ENCODE peak calls at places on chromosomes 6 and 20, in seven cellular contexts. H, I, B, Z, W, T and Y are unnamed samples.

GRCh38 chr20:47400685-47401084 is 44.2 kb upstream of the ZMYND8 start:
- DNase-seq in H (no peak), I (no peak), B (no peak), Z (no peak), W (no peak), T (peak; percentile 59), Y (no peak)

GRCh38 chr20:47502271-47502730 is 614 bp downstream of the NCOA3 start:
- DNase-seq in H (no peak), I (no peak), B (peak; percentile 28), Z (no peak), W (peak; percentile 21), T (peak; percentile 66), Y (no peak)

GRCh38 chr6:168376120-168376519 is 56.5 kb upstream of the DACT2 start:
- DNase-seq in H (peak; percentile 17), I (no peak), B (no peak), Z (no peak), W (no peak), T (no peak), Y (no peak)

GRCh38 chr6:56529594-56530191 is 113.0 kb downstream of the DST start:
- DNase-seq in H (no peak), I (no peak), B (no peak), Z (no peak), W (no peak), T (no peak), Y (no peak)

GRCh38 chr20:21512634-21513180 is 1.2 kb downstream of the NKX2-2 start:
- DNase-seq in H (no peak), I (no peak), B (no peak), Z (no peak), W (no peak), T (peak; percentile 66), Y (peak; percentile 41)

GRCh38 chr20:4130404-4131189 is 115.2 kb upstream of the RNF24 start:
- DNase-seq in H (no peak), I (peak; percentile 27), B (no peak), Z (peak; percentile 54), W (peak; percentile 64), T (no peak), Y (no peak)

GRCh38 chr20:58802061-58802460 is 48.6 kb downstream of the GNAS-AS1 start:
- DNase-seq in H (no peak), I (no peak), B (no peak), Z (no peak), W (no peak), T (no peak), Y (no peak)

GRCh38 chr6:78580923-78581322 is 286.4 kb upstream of the IRAK1BP1 start:
- DNase-seq in H (no peak), I (no peak), B (no peak), Z (no peak), W (no peak), T (no peak), Y (no peak)

GRCh38 chr6:131949909-131950766 is 1.0 kb downstream of the CCN2 start:
- DNase-seq in H (peak; percentile 92), I (peak; percentile 98), B (peak; percentile 86), Z (peak; percentile 81), W (peak; percentile 96), T (peak; percentile 92), Y (peak; percentile 44)

GRCh38 chr6:52877786-52878185 is 31.7 kb downstream of the GSTA3 start:
- DNase-seq in H (no peak), I (no peak), B (no peak), Z (no peak), W (no peak), T (no peak), Y (no peak)

GRCh38 chr6:37820713-37821069 is 1.2 kb downstream of the ZFAND3 start:
- DNase-seq in H (no peak), I (no peak), B (no peak), Z (no peak), W (no peak), T (no peak), Y (no peak)

GRCh38 chr20:50385733-50386640 is 124.2 kb upstream of the PTPN1 start:
- DNase-seq in H (no peak), I (no peak), B (no peak), Z (no peak), W (no peak), T (no peak), Y (no peak)

GRCh38 chr6:14671937-14672336 is 554.4 kb downstream of the CD83 start:
- DNase-seq in H (no peak), I (no peak), B (no peak), Z (no peak), W (no peak), T (no peak), Y (no peak)

GRCh38 chr20:4812641-4813075 is 90.9 kb downstream of the PRND start:
- DNase-seq in H (no peak), I (no peak), B (no peak), Z (no peak), W (no peak), T (no peak), Y (no peak)

GRCh38 chr20:7806831-7807230 is 133.4 kb downstream of the HAO1 start:
- DNase-seq in H (no peak), I (peak; percentile 21), B (no peak), Z (no peak), W (peak; percentile 8), T (no peak), Y (no peak)

GRCh38 chr6:105981002-105981887 is 104.9 kb upstream of the PRDM1 start:
- DNase-seq in H (peak; percentile 56), I (no peak), B (peak; percentile 22), Z (no peak), W (no peak), T (peak; percentile 71), Y (peak; percentile 25)

GRCh38 chr6:37560737-37561103 is 61.0 kb upstream of the CCDC167 start:
- DNase-seq in H (no peak), I (no peak), B (no peak), Z (no peak), W (no peak), T (no peak), Y (no peak)

GRCh38 chr6:144211160-144211559 is 60.8 kb downstream of the STX11 start:
- DNase-seq in H (no peak), I (no peak), B (no peak), Z (no peak), W (no peak), T (no peak), Y (no peak)

GRCh38 chr6:42451595-42452170 is at the start of gene TRERF1:
- DNase-seq in H (peak; percentile 85), I (peak; percentile 66), B (peak; percentile 39), Z (no peak), W (peak; percentile 76), T (peak; percentile 91), Y (peak; percentile 80)

GRCh38 chr20:37804584-37805566 is 98.1 kb upstream of the VSTM2L start:
- DNase-seq in H (no peak), I (no peak), B (peak; percentile 3), Z (no peak), W (no peak), T (no peak), Y (peak; percentile 45)

GRCh38 chr20:63741676-63742380 is 2.3 kb downstream of the SLC2A4RG start:
- DNase-seq in H (peak; percentile 68), I (no peak), B (no peak), Z (no peak), W (no peak), T (peak; percentile 43), Y (peak; percentile 13)

GRCh38 chr6:40340196-40340595 is 247.0 kb downstream of the LRFN2 start:
- DNase-seq in H (peak; percentile 17), I (no peak), B (no peak), Z (no peak), W (no peak), T (no peak), Y (no peak)

GRCh38 chr20:37992802-37993538 is 40.3 kb downstream of the TTI1 start:
- DNase-seq in H (no peak), I (peak; percentile 79), B (peak; percentile 46), Z (peak; percentile 80), W (peak; percentile 73), T (no peak), Y (peak; percentile 58)

GRCh38 chr6:118894425-118895240 is 681 bp downstream of the ASF1A start:
- DNase-seq in H (peak; percentile 79), I (peak; percentile 39), B (peak; percentile 88), Z (no peak), W (peak; percentile 81), T (peak; percentile 79), Y (peak; percentile 74)

GRCh38 chr6:140929121-140929520 is 1203.6 kb upstream of the GJE1 start:
- DNase-seq in H (no peak), I (no peak), B (no peak), Z (no peak), W (no peak), T (no peak), Y (no peak)

GRCh38 chr6:118370722-118371121 is 177.4 kb upstream of the PLN start:
- DNase-seq in H (no peak), I (peak; percentile 33), B (no peak), Z (no peak), W (peak; percentile 12), T (no peak), Y (no peak)

GRCh38 chr6:53306819-53307347 is 41.9 kb downstream of the ELOVL5 start:
- DNase-seq in H (no peak), I (no peak), B (no peak), Z (no peak), W (no peak), T (no peak), Y (peak; percentile 37)

GRCh38 chr6:66865771-66866170 is 1158.7 kb upstream of the EYS start:
- DNase-seq in H (no peak), I (no peak), B (no peak), Z (no peak), W (no peak), T (no peak), Y (no peak)
- TF ChIP-seq CTCF in H (no peak), I (no peak), B (no peak), Z (no peak), W (no peak), T (no peak), Y (no peak)

GRCh38 chr6:28771401-28772267 is 152.2 kb downstream of the TRIM27 start:
- DNase-seq in H (no peak), I (no peak), B (no peak), Z (no peak), W (no peak), T (peak; percentile 94), Y (no peak)
- TF ChIP-seq CTCF in H (no peak), I (no peak), B (no peak), Z (peak; percentile 27), W (no peak), T (peak; percentile 83), Y (no peak)

GRCh38 chr6:13486679-13487121 is 700 bp downstream of the GFOD1 start:
- DNase-seq in H (peak; percentile 86), I (peak; percentile 60), B (peak; percentile 57), Z (no peak), W (peak; percentile 71), T (peak; percentile 82), Y (peak; percentile 72)
- TF ChIP-seq CTCF in H (no peak), I (no peak), B (no peak), Z (no peak), W (no peak), T (no peak), Y (no peak)

GRCh38 chr20:22512911-22513489 is 71.4 kb downstream of the FOXA2 start:
- DNase-seq in H (no peak), I (no peak), B (no peak), Z (no peak), W (no peak), T (no peak), Y (no peak)
- TF ChIP-seq CTCF in H (no peak), I (no peak), B (no peak), Z (no peak), W (no peak), T (no peak), Y (no peak)